ENCODE peak calls at places on chromosomes 16 and 17, in eight cellular contexts. N is psoas muscle, T is tibial nerve, C is heart right ventricle, Z is GM12878, O is cardiac muscle cell, X is IMR-90, W is AG04450. G is an unnamed sample.

GRCh38 chr16:50335198-50335958 is 33.4 kb downstream of the BRD7 start:
- DNase-seq in C (no peak), X (peak), O (no peak), W (no peak), N (no peak), T (no peak), Z (no peak), G (no peak)

GRCh38 chr17:72407336-72408121 is 286.7 kb downstream of the SOX9 start:
- DNase-seq in T (no peak), Z (no peak), W (peak), O (peak), N (no peak), X (peak), C (peak), G (peak)

GRCh38 chr16:50742521-50743150 is 750 bp downstream of the CYLD start:
- DNase-seq in T (no peak), O (peak), W (no peak), C (no peak), N (peak), X (peak), Z (no peak), G (no peak)

GRCh38 chr17:81336930-81337325 is 41.8 kb upstream of the SLC38A10 start:
- DNase-seq in Z (no peak), C (no peak), W (no peak), T (no peak), O (no peak), X (no peak), N (no peak), G (no peak)

GRCh38 chr17:75153854-75154194 is 488 bp downstream of the JPT1 start:
- DNase-seq in T (no peak), X (no peak), C (no peak), Z (no peak), O (no peak), N (no peak), W (no peak), G (no peak)

GRCh38 chr17:6708357-6708961 is 4.7 kb downstream of the SLC13A5 start:
- DNase-seq in X (no peak), Z (no peak), C (no peak), T (no peak), O (no peak), N (no peak), W (no peak), G (no peak)

GRCh38 chr16:89102777-89103073 is 9.1 kb downstream of the ACSF3 start:
- DNase-seq in O (no peak), Z (no peak), W (no peak), X (no peak), T (no peak), C (no peak), N (no peak), G (no peak)

GRCh38 chr17:14372905-14373559 is 72.2 kb downstream of the HS3ST3B1 start:
- DNase-seq in W (no peak), O (no peak), T (no peak), X (no peak), N (no peak), Z (no peak), C (no peak), G (no peak)

GRCh38 chr17:21194210-21194609 is 19.8 kb downstream of the TMEM11 start:
- DNase-seq in O (peak), W (no peak), T (no peak), X (no peak), C (no peak), N (no peak), Z (no peak), G (no peak)

GRCh38 chr17:9151091-9151490 is 129.8 kb downstream of the NTN1 start:
- DNase-seq in X (no peak), W (no peak), N (no peak), O (no peak), C (no peak), Z (no peak), T (no peak), G (no peak)

GRCh38 chr17:38910325-38910724 is 15.1 kb upstream of the LASP1NB start:
- DNase-seq in X (no peak), T (no peak), C (no peak), O (no peak), Z (no peak), N (peak), W (no peak), G (no peak)

GRCh38 chr17:77011173-77012011 is 129.4 kb upstream of the SEC14L1 start:
- DNase-seq in Z (no peak), X (peak), C (no peak), N (no peak), O (peak), T (no peak), W (no peak), G (no peak)

GRCh38 chr16:12470311-12471229 is 333.1 kb downstream of the CPPED1 start:
- DNase-seq in T (no peak), N (peak), Z (no peak), C (peak), W (peak), X (peak), O (no peak), G (no peak)

GRCh38 chr17:72984925-72985322 is 107.6 kb downstream of the SLC39A11 start:
- DNase-seq in X (no peak), C (no peak), O (peak), Z (no peak), W (no peak), N (no peak), T (no peak), G (no peak)

GRCh38 chr17:18093616-18094408 is 6.1 kb downstream of the DRG2 start:
- DNase-seq in T (no peak), C (peak), X (peak), O (peak), Z (no peak), W (peak), N (peak), G (no peak)

DNA sequence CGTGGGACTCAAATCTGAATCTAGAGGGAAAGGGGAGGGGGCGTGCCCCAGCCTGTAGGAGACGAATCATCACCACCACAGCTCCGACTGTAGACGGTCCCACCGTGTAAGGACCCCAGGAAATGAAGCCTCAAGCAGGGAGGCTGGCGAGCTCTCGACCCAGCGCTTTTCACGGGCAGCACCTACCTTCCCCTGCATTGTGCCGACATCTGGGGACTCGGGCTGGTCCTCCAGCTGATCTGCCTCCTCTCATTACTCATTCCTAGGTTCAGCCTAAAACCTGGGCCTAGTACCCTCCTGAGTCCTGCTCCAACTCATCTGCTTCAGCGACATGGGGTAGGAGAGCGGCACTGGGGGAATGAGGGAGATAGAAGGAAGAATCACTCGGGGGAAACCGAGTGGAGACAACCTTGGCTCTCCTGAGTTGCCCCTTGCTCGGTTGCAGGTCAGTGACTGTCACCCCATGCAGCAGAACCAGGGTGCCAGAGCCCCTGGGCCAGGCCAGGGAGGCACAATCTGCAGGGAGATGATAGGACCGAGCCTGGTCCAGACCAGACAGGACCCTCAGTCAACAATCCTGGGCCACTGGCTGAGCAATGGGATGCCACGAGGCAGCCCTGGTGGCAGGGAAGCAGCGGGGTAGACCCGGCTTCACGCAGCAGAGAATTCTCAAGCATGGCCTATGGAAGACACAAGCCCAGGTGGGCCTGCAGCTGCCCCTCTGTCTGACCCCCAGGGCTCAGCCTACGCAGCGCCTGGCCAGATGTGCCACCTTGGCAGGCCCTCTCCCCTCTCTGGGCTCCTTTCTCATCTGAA is 833 bp upstream of the BCAR1 start:
- DNase-seq in N (peak), W (no peak), T (no peak), Z (no peak), C (no peak), X (no peak), O (no peak), G (no peak)
- H3K4me3 ChIP-seq in N (peak), W (peak), T (no peak), Z (no peak), C (peak), X (no peak), O (peak), G (no peak)

GRCh38 chr16:66661210-66661560 is 35.4 kb downstream of the CMTM4 start:
- DNase-seq in O (no peak), N (no peak), T (no peak), X (no peak), Z (no peak), C (no peak), W (no peak), G (peak)
- H3K4me3 ChIP-seq in O (no peak), N (peak), T (no peak), X (no peak), Z (no peak), C (no peak), W (no peak), G (no peak)

GRCh38 chr17:4368341-4368740 is 1.9 kb upstream of the UBE2G1 start:
- DNase-seq in O (no peak), W (no peak), C (no peak), N (no peak), Z (no peak), T (no peak), X (no peak), G (no peak)

GRCh38 chr17:4366312-4367063 is at the start of gene UBE2G1:
- DNase-seq in Z (peak), T (peak), W (peak), O (peak), N (peak), C (peak), X (peak), G (peak)

GRCh38 chr17:4365628-4366311 is 705 bp downstream of the UBE2G1 start:
- DNase-seq in Z (no peak), C (peak), T (no peak), X (no peak), N (peak), W (no peak), O (peak), G (no peak)

GRCh38 chr17:4365103-4365627 is 1.3 kb downstream of the UBE2G1 start:
- DNase-seq in Z (peak), O (peak), N (peak), X (peak), C (peak), W (peak), T (peak), G (peak)

DNA sequence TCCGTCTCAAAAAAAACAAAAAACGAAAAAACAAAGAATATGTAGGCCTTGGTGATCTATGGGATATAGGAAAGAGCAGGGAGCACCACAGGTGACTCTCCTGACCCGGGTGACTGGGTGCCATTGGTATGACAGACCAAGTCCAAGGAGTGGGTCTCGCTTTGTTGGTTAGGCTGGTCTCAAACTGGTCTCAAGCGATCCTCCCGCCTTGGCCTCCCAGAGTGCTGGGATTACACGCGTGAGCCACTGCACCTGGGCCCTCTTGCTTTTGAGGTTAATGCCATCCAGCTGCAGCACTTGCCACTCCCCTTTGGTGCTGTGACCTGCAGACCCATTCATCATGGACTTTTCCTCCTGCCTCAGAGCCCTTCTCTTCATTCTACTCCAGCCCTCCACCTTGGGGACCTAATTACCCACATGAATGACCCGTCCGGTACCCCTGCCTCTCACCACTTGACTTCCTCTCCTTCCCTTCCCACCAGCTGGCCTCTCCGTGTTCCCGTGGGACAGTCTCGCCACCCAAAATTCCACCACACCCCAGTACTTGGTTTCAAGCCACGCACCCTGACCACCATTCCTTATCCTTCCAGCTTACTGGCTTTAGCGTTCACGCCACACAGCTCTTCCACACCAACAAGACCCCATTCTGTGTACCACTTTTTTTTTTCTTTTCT is 3.2 kb upstream of the UBE2G1 start:
- DNase-seq in W (no peak), N (no peak), O (no peak), T (no peak), X (no peak), Z (no peak), C (no peak), G (no peak)
- H3K4me3 ChIP-seq in W (no peak), N (no peak), O (no peak), T (no peak), X (no peak), Z (no peak), C (no peak), G (no peak)

GRCh38 chr17:80263253-80264047 is 2.8 kb downstream of the RNF213 start:
- DNase-seq in N (peak), X (peak), Z (peak), W (peak), T (peak), C (peak), O (peak), G (peak)

GRCh38 chr17:80261895-80262279 is 1.2 kb downstream of the RNF213 start:
- DNase-seq in X (no peak), Z (no peak), W (no peak), T (no peak), C (no peak), O (no peak), N (no peak), G (no peak)

GRCh38 chr17:80262775-80263244 is 2.2 kb downstream of the RNF213 start:
- DNase-seq in N (no peak), O (no peak), X (no peak), W (no peak), Z (no peak), C (no peak), T (no peak), G (no peak)

GRCh38 chr17:80261159-80261894 is 675 bp downstream of the RNF213 start:
- DNase-seq in N (peak), O (peak), W (no peak), X (peak), Z (no peak), T (peak), C (peak), G (no peak)

DNA sequence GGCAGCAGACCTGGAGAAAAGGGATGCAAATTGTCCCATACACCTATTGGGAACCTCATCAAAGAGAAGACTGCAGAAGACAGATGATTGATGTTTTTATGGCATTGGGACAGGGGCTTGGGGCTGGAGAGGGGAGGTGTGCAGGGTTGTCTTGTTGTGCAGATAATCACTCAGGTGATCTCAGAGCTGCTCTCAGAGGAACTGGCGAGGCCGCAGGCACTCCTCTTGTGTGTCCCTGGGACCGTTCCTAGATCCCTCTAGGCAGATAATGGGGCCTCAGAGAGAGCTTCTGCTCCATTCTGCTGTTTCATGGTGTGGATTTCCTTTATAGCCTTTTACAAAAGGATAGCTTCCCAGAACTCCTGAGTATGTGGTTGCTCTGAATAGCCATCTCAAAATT is 1.6 kb downstream of the RNF213 start:
- DNase-seq in Z (no peak), O (no peak), W (no peak), T (no peak), C (no peak), X (no peak), N (no peak), G (no peak)
- H3K4me3 ChIP-seq in Z (peak), O (no peak), W (peak), T (no peak), C (peak), X (no peak), N (peak), G (peak)

GRCh38 chr17:61403846-61404701 is 4.4 kb downstream of the TBX2 start:
- DNase-seq in N (no peak), T (peak), W (no peak), X (peak), O (no peak), C (no peak), Z (no peak), G (no peak)
- H3K4me3 ChIP-seq in N (peak), T (peak), W (peak), X (peak), O (peak), C (peak), Z (no peak), G (no peak)

DNA sequence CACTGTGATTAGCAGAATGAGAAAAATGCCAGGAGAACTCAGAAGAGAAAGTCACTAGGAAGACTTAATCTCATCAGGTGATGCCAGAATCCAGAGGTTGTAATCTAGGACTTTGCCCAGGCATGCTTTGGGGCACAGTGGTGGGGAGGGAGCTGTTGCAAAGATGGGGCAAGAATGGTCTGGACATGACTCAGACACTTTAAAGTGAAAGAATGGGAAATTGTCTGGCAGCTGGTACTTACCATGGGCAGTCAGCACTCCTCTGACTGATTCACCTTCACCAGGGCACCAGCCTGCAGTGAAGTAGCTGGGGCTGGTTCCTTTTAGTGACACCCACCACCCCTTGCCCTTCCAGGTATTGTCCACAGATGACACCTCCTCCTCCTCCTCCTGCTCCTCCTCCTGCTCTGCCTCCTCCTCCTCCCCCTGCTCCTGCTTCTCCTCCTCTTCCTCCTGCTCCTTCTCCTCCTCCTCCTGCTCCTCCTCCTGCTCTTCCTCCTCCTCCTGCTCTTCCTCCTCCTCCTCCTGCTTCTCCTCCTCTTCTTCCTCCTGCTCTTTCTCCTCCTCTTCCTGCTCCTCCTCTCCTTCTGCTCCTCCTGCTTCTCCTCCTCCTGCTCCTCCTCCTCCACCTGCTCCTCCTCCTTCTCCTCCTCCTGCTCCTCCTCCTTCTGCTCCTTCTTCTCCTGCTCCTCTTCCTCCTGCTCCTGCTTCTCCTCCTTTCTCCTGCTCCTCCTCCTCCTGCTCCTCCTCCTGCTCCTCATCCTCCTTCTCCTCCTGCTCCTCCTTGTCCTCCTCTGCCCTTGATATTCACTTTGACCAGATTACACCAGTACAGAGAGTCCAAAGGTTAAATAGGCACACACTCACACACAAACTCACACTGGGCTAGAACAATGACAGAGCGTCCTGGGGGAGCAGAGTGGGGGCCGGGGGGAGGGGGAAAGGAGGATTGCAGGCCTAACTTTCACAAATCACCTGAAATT is at the start of gene CHD9NB:
- DNase-seq in X (peak), W (peak), N (no peak), Z (no peak), T (no peak), O (peak), C (no peak), G (peak)
- H3K4me3 ChIP-seq in X (peak), W (peak), N (no peak), Z (peak), T (no peak), O (no peak), C (no peak), G (peak)

G was measured in kidney epithelial cell.